ENCODE peak calls at places on chromosome 16, in four cellular contexts. J, V, N and C are unnamed samples.

GRCh38 chr16:27238016-27238587 is 30.5 kb downstream of the NSMCE1 start:
- DNase-seq in J (no peak), V (no peak), N (no peak), C (no peak)

GRCh38 chr16:56355221-56355620 is 70.1 kb downstream of the AMFR start:
- DNase-seq in J (no peak), V (no peak), N (no peak), C (no peak)

GRCh38 chr16:52090080-52090479 is 456.9 kb downstream of the TOX3 start:
- DNase-seq in J (no peak), V (no peak), N (no peak), C (peak; percentile 59)

GRCh38 chr16:22844426-22844825 is 30.5 kb downstream of the HS3ST2 start:
- DNase-seq in J (no peak), V (no peak), N (no peak), C (no peak)

GRCh38 chr16:17773698-17774101 is 302.9 kb upstream of the XYLT1 start:
- DNase-seq in J (no peak), V (no peak), N (no peak), C (no peak)

GRCh38 chr16:51237861-51238378 is 86.8 kb upstream of the SALL1 start:
- DNase-seq in J (no peak), V (no peak), N (no peak), C (no peak)

GRCh38 chr16:81641403-81642106 is 137.5 kb upstream of the PLCG2 start:
- DNase-seq in J (peak; percentile 79), V (no peak), N (no peak), C (no peak)

GRCh38 chr16:19588661-19589060 is 33.2 kb downstream of the VPS35L start:
- DNase-seq in J (no peak), V (no peak), N (no peak), C (no peak)

GRCh38 chr16:88656291-88656980 is 5.6 kb upstream of the CYBA start:
- DNase-seq in J (no peak), V (no peak), N (no peak), C (no peak)

GRCh38 chr16:79601092-79601977 is 798 bp upstream of the MAF start:
- DNase-seq in J (peak; percentile 47), V (peak; percentile 57), N (no peak), C (peak; percentile 73)

GRCh38 chr16:83969771-83970429 is 1.9 kb downstream of the NECAB2 start:
- DNase-seq in J (no peak), V (no peak), N (no peak), C (no peak)

GRCh38 chr16:82995286-82995926 is 368.6 kb downstream of the CDH13 start:
- DNase-seq in J (no peak), V (no peak), N (no peak), C (no peak)

GRCh38 chr16:59881366-59881765 is 1147.2 kb upstream of the GOT2 start:
- DNase-seq in J (no peak), V (no peak), N (no peak), C (no peak)

GRCh38 chr16:4176794-4177438 is 60.7 kb upstream of the ADCY9 start:
- DNase-seq in J (no peak), V (no peak), N (peak; percentile 69), C (no peak)

GRCh38 chr16:22232277-22233049 is 26.4 kb downstream of the EEF2K start:
- DNase-seq in J (peak; percentile 88), V (peak; percentile 67), N (peak; percentile 92), C (peak; percentile 74)

GRCh38 chr16:30369091-30369937 is 980 bp downstream of the TBC1D10B start:
- DNase-seq in J (no peak), V (no peak), N (peak; percentile 13), C (no peak)

GRCh38 chr16:30523768-30524574 is 2.4 kb downstream of the ZNF768 start:
- DNase-seq in J (no peak), V (no peak), N (no peak), C (no peak)

GRCh38 chr16:3716831-3717234 is 491 bp downstream of the TRAP1 start:
- DNase-seq in J (peak; percentile 32), V (no peak), N (no peak), C (peak; percentile 19)

GRCh38 chr16:55901756-55902155 is 26.6 kb upstream of the CES5A start:
- DNase-seq in J (no peak), V (no peak), N (no peak), C (no peak)

GRCh38 chr16:23847938-23848337 is 12.2 kb downstream of the PRKCB start:
- DNase-seq in J (no peak), V (no peak), N (no peak), C (no peak)

GRCh38 chr16:9094008-9094846 is 2.8 kb downstream of the HAPSTR1 start:
- DNase-seq in J (no peak), V (peak; percentile 5), N (no peak), C (no peak)

GRCh38 chr16:30122621-30123160 is 329 bp downstream of the MAPK3 start:
- DNase-seq in J (peak; percentile 12), V (no peak), N (no peak), C (no peak)

GRCh38 chr16:1874854-1875253 is 2.9 kb upstream of the MEIOB start:
- DNase-seq in J (no peak), V (no peak), N (no peak), C (no peak)

GRCh38 chr16:1878256-1878655 is 6.3 kb upstream of the MEIOB start:
- DNase-seq in J (no peak), V (no peak), N (no peak), C (no peak)

GRCh38 chr16:1877804-1878203 is 5.8 kb upstream of the MEIOB start:
- DNase-seq in J (no peak), V (no peak), N (no peak), C (no peak)

GRCh38 chr16:1876468-1876867 is 4.5 kb upstream of the MEIOB start:
- DNase-seq in J (no peak), V (no peak), N (no peak), C (no peak)

DNA sequence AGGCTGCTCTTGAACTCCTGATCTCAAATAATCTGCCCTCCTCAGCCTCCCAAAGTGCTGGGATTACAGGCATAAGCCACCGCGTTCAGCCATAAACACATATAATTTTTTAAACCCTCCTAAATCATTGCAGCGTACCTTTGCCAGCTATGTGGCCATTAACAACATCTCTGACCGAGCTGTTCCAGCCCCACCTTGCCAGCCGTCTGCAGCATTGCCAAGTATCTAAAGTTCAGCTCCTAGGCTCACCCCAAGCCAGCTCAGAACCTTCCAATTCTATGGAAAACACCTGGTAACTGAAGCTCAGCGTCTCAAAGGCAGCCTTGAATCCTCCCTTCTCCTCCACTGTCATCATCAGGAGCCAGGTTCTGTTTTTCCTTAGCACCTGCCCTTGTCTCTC is 5.1 kb upstream of the MEIOB start:
- DNase-seq in J (no peak), V (no peak), N (no peak), C (no peak)
- H3K27me3 ChIP-seq in J (no peaks in the 10 kb centered on the region), V (no peaks in the 10 kb centered on the region), N (no peaks in the 10 kb centered on the region), C (peaks cover 32% of the 10 kb centered on the region)

DNA sequence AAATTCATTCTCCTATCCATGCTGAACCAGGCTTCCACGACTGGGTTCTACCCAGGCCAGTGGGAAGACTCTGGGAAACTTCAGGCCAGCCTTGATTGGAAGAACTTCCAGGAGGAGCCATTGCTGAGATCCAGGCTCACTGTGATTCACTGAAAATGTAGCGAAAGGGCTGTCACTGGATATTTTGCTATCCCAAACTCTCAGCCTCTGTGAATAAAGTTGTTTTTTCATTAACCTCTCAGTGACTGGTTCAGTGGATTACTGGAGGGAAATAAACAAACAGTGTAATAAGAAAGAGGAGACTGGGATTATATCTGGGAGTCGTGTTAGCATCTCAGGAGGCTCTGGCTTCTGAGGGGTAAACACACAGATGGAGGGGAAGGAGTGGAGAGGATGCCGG is 3.1 kb downstream of the FOXL1 start:
- DNase-seq in J (no peak), V (no peak), N (no peak), C (no peak)
- H3K27me3 ChIP-seq in J (no peaks in the 10 kb centered on the region), V (peaks cover 10% of the 10 kb centered on the region), N (peaks cover 82% of the 10 kb centered on the region), C (peaks cover 68% of the 10 kb centered on the region)

GRCh38 chr16:49899991-49900690 is 44.2 kb upstream of the ZNF423 start:
- DNase-seq in J (no peak), V (no peak), N (no peak), C (no peak)
- H3K27me3 ChIP-seq in J (no peaks in the 10 kb centered on the region), V (no peaks in the 10 kb centered on the region), N (peaks cover 78% of the 10 kb centered on the region), C (no peaks in the 10 kb centered on the region)

GRCh38 chr16:177981-178676 is 1.6 kb downstream of the HBA1 start:
- DNase-seq in J (no peak), V (no peak), N (no peak), C (no peak)
- H3K27me3 ChIP-seq in J (peaks cover 4% of the 10 kb centered on the region), V (peaks cover 2% of the 10 kb centered on the region), N (peaks cover 18% of the 10 kb centered on the region), C (peaks cover 64% of the 10 kb centered on the region)

GRCh38 chr16:87121816-87122215 is 195.4 kb downstream of the C16orf95 start:
- DNase-seq in J (no peak), V (no peak), N (no peak), C (no peak)
- H3K27me3 ChIP-seq in J (no peaks in the 10 kb centered on the region), V (no peaks in the 10 kb centered on the region), N (peaks cover 80% of the 10 kb centered on the region), C (no peaks in the 10 kb centered on the region)

GRCh38 chr16:12904041-12904671 is 2.8 kb downstream of the SHISA9 start:
- DNase-seq in J (no peak), V (no peak), N (no peak), C (no peak)
- H3K27me3 ChIP-seq in J (no peaks in the 10 kb centered on the region), V (peaks cover 59% of the 10 kb centered on the region), N (no peaks in the 10 kb centered on the region), C (peaks cover 55% of the 10 kb centered on the region)

DNA sequence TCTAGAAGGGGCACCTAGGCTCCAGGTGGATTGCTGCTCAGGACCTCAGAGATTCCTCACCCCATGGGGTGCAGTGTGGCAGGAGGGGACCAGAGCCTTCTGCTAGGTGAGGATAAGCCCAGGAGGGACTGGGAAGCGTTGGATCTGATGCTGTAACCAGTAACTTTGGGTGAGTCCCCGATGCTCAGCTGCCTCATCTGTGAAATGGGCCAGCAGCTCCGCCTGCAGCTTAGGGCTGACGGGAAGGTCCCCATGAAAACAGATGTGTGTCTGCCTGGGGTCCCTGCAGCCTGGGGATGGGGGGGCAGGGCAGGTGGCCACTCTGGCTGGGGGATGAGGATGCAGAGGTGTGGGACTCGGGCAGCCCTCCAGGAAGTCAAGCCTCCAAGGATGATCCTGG is 2.7 kb upstream of the CASKIN1 start:
- DNase-seq in J (no peak), V (no peak), N (no peak), C (no peak)
- H3K27me3 ChIP-seq in J (no peaks in the 10 kb centered on the region), V (no peaks in the 10 kb centered on the region), N (peaks cover 35% of the 10 kb centered on the region), C (peaks cover 49% of the 10 kb centered on the region)

GRCh38 chr16:25546781-25547180 is 145.0 kb upstream of the HS3ST4 start:
- DNase-seq in J (no peak), V (no peak), N (no peak), C (no peak)

DNA sequence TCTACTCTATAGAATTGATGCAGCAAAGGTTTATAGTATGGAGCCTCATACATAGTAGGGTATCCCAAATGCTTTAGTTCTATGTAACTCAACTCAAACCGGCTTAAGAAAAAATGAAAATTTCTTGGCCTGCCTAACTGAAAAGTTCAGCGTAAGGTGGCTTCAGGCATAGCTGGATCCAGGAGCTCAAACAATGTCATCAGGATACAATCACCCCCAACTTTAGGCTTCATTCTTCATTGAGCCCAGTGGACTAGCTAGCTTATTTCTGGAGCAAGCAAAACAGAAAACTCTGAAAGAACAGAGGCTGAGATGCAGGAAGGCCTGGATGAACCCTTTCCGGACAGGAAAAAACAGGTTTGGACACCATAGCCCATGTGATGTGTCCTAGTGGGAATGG is 147.5 kb upstream of the HS3ST4 start:
- DNase-seq in J (no peak), V (no peak), N (no peak), C (no peak)
- H3K27me3 ChIP-seq in J (no peaks in the 10 kb centered on the region), V (peaks cover 4% of the 10 kb centered on the region), N (peaks cover 4% of the 10 kb centered on the region), C (no peaks in the 10 kb centered on the region)